ENCODE peak calls at places on chromosomes 13 and 19, in four cellular contexts. V, K, D and A are unnamed samples.

GRCh38 chr19:50607874-50608785 is 31.6 kb downstream of the SYT3 start:
- DNase-seq in K (peak; percentile 84), D (peak; percentile 74), V (peak; percentile 74), A (peak; percentile 27)

GRCh38 chr19:40416918-40417713 is 3.9 kb upstream of the PRX start:
- DNase-seq in D (peak; percentile 22), V (peak; percentile 80), K (no peak), A (no peak)

GRCh38 chr19:2333027-2333806 is 4.7 kb downstream of the SPPL2B start:
- DNase-seq in V (peak; percentile 53), D (no peak), K (no peak), A (no peak)

GRCh38 chr19:3613765-3614661 is 7.3 kb upstream of the TBXA2R start:
- DNase-seq in D (no peak), K (no peak), V (no peak), A (no peak)

GRCh38 chr13:77980592-77980991 is 62.0 kb upstream of the EDNRB start:
- DNase-seq in V (no peak), D (peak; percentile 87), K (peak; percentile 2), A (no peak)

GRCh38 chr19:58466760-58467589 is at the start of gene ZNF324:
- DNase-seq in D (peak; percentile 96), K (peak; percentile 97), V (peak; percentile 99), A (peak; percentile 97)

GRCh38 chr19:2475018-2475701 is 767 bp upstream of the GADD45B start:
- DNase-seq in D (peak; percentile 73), V (peak; percentile 73), K (no peak), A (peak; percentile 47)

GRCh38 chr13:43546260-43546659 is 240.5 kb downstream of the ENOX1 start:
- DNase-seq in D (no peak), K (no peak), V (peak; percentile 51), A (no peak)

GRCh38 chr13:110882972-110883371 is 31.9 kb downstream of the ANKRD10 start:
- DNase-seq in V (no peak), D (no peak), K (no peak), A (no peak)

GRCh38 chr13:93977986-93978385 is 501.5 kb downstream of the DCT start:
- DNase-seq in K (no peak), D (no peak), V (no peak), A (no peak)

GRCh38 chr13:77381059-77381458 is 54.2 kb upstream of the MYCBP2 start:
- DNase-seq in K (no peak), D (no peak), V (no peak), A (no peak)

GRCh38 chr19:279231-279630 is 12.0 kb downstream of the PLPP2 start:
- DNase-seq in V (peak; percentile 11), K (no peak), D (no peak), A (no peak)

GRCh38 chr13:110455941-110456340 is 105.6 kb downstream of the RAB20 start:
- DNase-seq in K (peak; percentile 54), V (peak; percentile 77), D (peak; percentile 73), A (peak; percentile 31)

GRCh38 chr13:63189712-63190111 is 1774.1 kb upstream of the PCDH20 start:
- DNase-seq in K (no peak), D (no peak), V (no peak), A (no peak)

GRCh38 chr13:38415233-38415632 is 65.6 kb downstream of the UFM1 start:
- DNase-seq in V (no peak), D (peak; percentile 8), K (no peak), A (no peak)

GRCh38 chr13:70518081-70518480 is 409.8 kb upstream of the KLHL1 start:
- DNase-seq in V (no peak), K (no peak), D (no peak), A (no peak)

GRCh38 chr13:31925079-31925478 is 106.5 kb upstream of the FRY start:
- DNase-seq in V (no peak), K (no peak), D (no peak), A (no peak)

GRCh38 chr19:12843999-12844732 is 5.9 kb downstream of the MAST1 start:
- DNase-seq in K (no peak), V (peak; percentile 10), D (no peak), A (no peak)

GRCh38 chr19:19417618-19418270 is 12.3 kb downstream of the GATAD2A start:
- DNase-seq in V (no peak), D (no peak), K (no peak), A (no peak)

GRCh38 chr19:43562698-43563241 is 12.6 kb downstream of the XRCC1 start:
- DNase-seq in K (peak; percentile 33), V (peak; percentile 91), D (peak; percentile 86), A (peak; percentile 58)

GRCh38 chr13:41458939-41459753 is 1.8 kb downstream of the RGCC start:
- DNase-seq in V (no peak), D (peak; percentile 81), K (peak; percentile 32), A (peak; percentile 39)

GRCh38 chr19:13875824-13876223 is 1.1 kb upstream of the NANOS3 start:
- DNase-seq in K (no peak), D (no peak), V (no peak), A (no peak)

GRCh38 chr13:50682002-50682401 is 161.5 kb downstream of the DLEU7 start:
- DNase-seq in V (no peak), K (no peak), D (peak; percentile 36), A (no peak)

GRCh38 chr13:51331354-51331861 is 8.1 kb upstream of the SERPINE3 start:
- DNase-seq in D (no peak), V (no peak), K (no peak), A (no peak)

GRCh38 chr13:52852444-52852843 is 4.0 kb upstream of the PCDH8 start:
- DNase-seq in D (no peak), K (no peak), V (no peak), A (no peak)

GRCh38 chr19:38786572-38787265 is 2.3 kb upstream of the LGALS7B start:
- DNase-seq in V (peak; percentile 54), D (no peak), K (no peak), A (no peak)

GRCh38 chr13:92473736-92474465 is 752.7 kb upstream of the GPC6 start:
- DNase-seq in V (no peak), D (no peak), K (no peak), A (no peak)

GRCh38 chr19:3536429-3537100 is 2.4 kb upstream of the TEKTIP1 start:
- DNase-seq in D (no peak), K (no peak), V (peak; percentile 78), A (no peak)

GRCh38 chr13:38180670-38181069 is 169.0 kb upstream of the UFM1 start:
- DNase-seq in K (no peak), D (no peak), V (no peak), A (no peak)

GRCh38 chr19:6828698-6829633 is 56.5 kb downstream of the VAV1 start:
- DNase-seq in D (peak; percentile 11), K (no peak), V (no peak), A (no peak)